ENCODE peak calls at places on chromosomes 13 and 19, in eight cellular contexts. K, T, J, Z, B, W, F and O are unnamed samples.
A peak's percentile ranks its signal among the peaks of the same experiment; 100 is the strongest.

GRCh38 chr19:15091918-15092753 is 10.1 kb downstream of the OR1I1 start:
- DNase-seq in J (peak; percentile 58), W (peak; percentile 61), K (peak; percentile 58), Z (no peak), T (peak; percentile 56), F (peak; percentile 52), B (peak; percentile 38), O (no peak)

GRCh38 chr13:95535243-95535642 is 17.3 kb upstream of the CLDN10 start:
- DNase-seq in F (no peak), B (peak; percentile 40), W (peak; percentile 36), K (peak; percentile 92), Z (no peak), J (no peak), T (no peak), O (no peak)

GRCh38 chr19:1408300-1409203 is 1.2 kb downstream of the DAZAP1 start:
- DNase-seq in K (peak; percentile 61), W (no peak), Z (peak; percentile 62), T (peak; percentile 70), F (no peak), J (no peak), B (no peak), O (peak; percentile 82)

GRCh38 chr19:43489310-43489709 is 15.2 kb downstream of the PHLDB3 start:
- DNase-seq in F (no peak), T (no peak), W (no peak), Z (no peak), K (no peak), J (no peak), B (no peak), O (peak; percentile 20)

GRCh38 chr19:55304279-55304978 is 20.6 kb downstream of the BRSK1 start:
- DNase-seq in J (no peak), K (peak; percentile 52), T (peak; percentile 53), W (peak; percentile 74), B (no peak), Z (no peak), F (no peak), O (peak; percentile 62)

GRCh38 chr19:2675892-2676291 is 26.6 kb downstream of the GNG7 start:
- DNase-seq in J (no peak), Z (no peak), W (no peak), F (no peak), T (no peak), K (no peak), B (no peak), O (no peak)

GRCh38 chr13:74134777-74135305 is 637 bp upstream of the KLF12 start:
- DNase-seq in K (peak; percentile 53), B (no peak), W (peak; percentile 67), Z (no peak), F (peak; percentile 78), T (peak; percentile 75), J (peak; percentile 78), O (peak; percentile 84)

GRCh38 chr19:4811328-4812131 is 20.0 kb downstream of the TICAM1 start:
- DNase-seq in J (peak; percentile 43), K (peak; percentile 80), W (no peak), Z (peak; percentile 79), T (peak; percentile 93), B (no peak), F (peak; percentile 24), O (peak; percentile 93)

GRCh38 chr19:35170359-35171061 is 16.0 kb downstream of the FXYD5 start:
- DNase-seq in Z (no peak), K (no peak), J (no peak), T (no peak), F (no peak), B (no peak), W (no peak), O (no peak)

GRCh38 chr19:870314-870713 is 10.8 kb downstream of the CFD start:
- DNase-seq in J (no peak), B (no peak), T (no peak), Z (no peak), W (no peak), F (no peak), K (no peak), O (no peak)

GRCh38 chr13:59459972-59460371 is 703.8 kb downstream of the DIAPH3 start:
- DNase-seq in B (no peak), K (no peak), T (no peak), F (no peak), W (no peak), Z (no peak), J (no peak), O (no peak)

GRCh38 chr13:66037096-66037495 is 1193.0 kb downstream of the PCDH9 start:
- DNase-seq in K (no peak), Z (no peak), F (no peak), W (no peak), T (no peak), B (no peak), J (no peak), O (no peak)

GRCh38 chr13:75197803-75198202 is 284.2 kb downstream of the TBC1D4 start:
- DNase-seq in T (no peak), Z (no peak), W (no peak), K (no peak), B (no peak), F (no peak), J (no peak), O (peak; percentile 54)